ENCODE peak calls at places on chromosome 16, in six cellular contexts. X is H1, Z is thoracic aorta, B is gastrocnemius medialis, G is PC-3, I is heart right ventricle. P is an unnamed sample.

GRCh38 chr16:53078247-53078646 is 23.5 kb downstream of the CHD9 start:
- DNase-seq in B (no peak), X (no peak), G (no peak), I (no peak), Z (no peak), P (no peak)

GRCh38 chr16:12900599-12901203 is 697 bp upstream of the SHISA9 start:
- DNase-seq in X (no peak), B (no peak), I (no peak), Z (no peak), G (no peak), P (no peak)

GRCh38 chr16:8943001-8943763 is 20.5 kb downstream of the USP7 start:
- DNase-seq in Z (no peak), I (no peak), G (no peak), B (no peak), X (no peak), P (no peak)

GRCh38 chr16:4486126-4486893 is 10.1 kb downstream of the HMOX2 start:
- DNase-seq in G (no peak), X (no peak), B (peak), Z (no peak), I (peak), P (no peak)

GRCh38 chr16:1333149-1333812 is at the start of gene BAIAP3:
- DNase-seq in G (peak), I (no peak), X (no peak), Z (no peak), B (no peak), P (no peak)

GRCh38 chr16:4675864-4676786 is 17.2 kb upstream of the NUDT16L1 start:
- DNase-seq in I (no peak), G (no peak), X (no peak), Z (no peak), B (no peak), P (no peak)

GRCh38 chr16:72501739-72502653 is 330.0 kb upstream of the PMFBP1 start:
- DNase-seq in I (peak), X (no peak), G (peak), Z (peak), B (no peak), P (no peak)

GRCh38 chr16:4531816-4532215 is 6.8 kb downstream of the CDIP1 start:
- DNase-seq in Z (no peak), G (no peak), X (no peak), B (no peak), I (no peak), P (no peak)

GRCh38 chr16:69118994-69119393 is 13.4 kb downstream of the CHTF8 start:
- DNase-seq in Z (no peak), X (no peak), I (no peak), G (no peak), B (no peak), P (no peak)

GRCh38 chr16:77273-77806 is 685 bp upstream of the MPG start:
- DNase-seq in X (no peak), Z (no peak), B (no peak), I (peak), G (peak), P (no peak)

GRCh38 chr16:638836-639235 is 2.7 kb upstream of the METTL26 start:
- DNase-seq in Z (no peak), G (no peak), I (no peak), X (no peak), B (no peak), P (no peak)

GRCh38 chr16:30061195-30061554 is 4.4 kb upstream of the ALDOA start:
- DNase-seq in I (no peak), Z (no peak), G (no peak), X (no peak), B (no peak), P (no peak)

GRCh38 chr16:593807-594206 is 3.9 kb downstream of the RAB40C start:
- DNase-seq in B (no peak), X (no peak), I (no peak), Z (no peak), G (no peak), P (no peak)

GRCh38 chr16:53619247-53619646 is 84.4 kb downstream of the RPGRIP1L start:
- DNase-seq in B (no peak), I (no peak), X (no peak), Z (no peak), G (no peak), P (no peak)

GRCh38 chr16:24993722-24994686 is 21.2 kb downstream of the ARHGAP17 start:
- DNase-seq in B (no peak), Z (no peak), G (peak), X (no peak), I (no peak), P (no peak)

GRCh38 chr16:79402920-79403319 is 197.6 kb downstream of the MAF start:
- DNase-seq in Z (no peak), X (no peak), B (no peak), G (no peak), I (no peak), P (no peak)

GRCh38 chr16:648071-648785 is 937 bp upstream of the WDR90 start:
- DNase-seq in I (no peak), B (no peak), G (no peak), X (no peak), Z (no peak), P (no peak)

GRCh38 chr16:85046957-85047866 is 19.6 kb downstream of the KIAA0513 start:
- DNase-seq in I (no peak), B (no peak), G (no peak), Z (no peak), X (no peak), P (no peak)

GRCh38 chr16:31427441-31428276 is 501 bp downstream of the COX6A2 start:
- DNase-seq in B (peak), G (no peak), I (peak), Z (no peak), X (no peak), P (no peak)

GRCh38 chr16:35691057-35691456 is 2231.6 kb downstream of the TP53TG3F start:
- DNase-seq in G (no peak), B (no peak), I (no peak), X (no peak), Z (no peak), P (peak)

GRCh38 chr16:85376292-85377095 is 236.6 kb upstream of the GSE1 start:
- DNase-seq in B (peak), Z (peak), I (peak), G (no peak), X (no peak), P (peak)

GRCh38 chr16:48978501-48978900 is 303.1 kb downstream of the CBLN1 start:
- DNase-seq in B (no peak), Z (no peak), I (no peak), G (no peak), X (no peak), P (no peak)

GRCh38 chr16:47366228-47366627 is 94.6 kb downstream of the ITFG1 start:
- DNase-seq in X (no peak), I (no peak), B (no peak), Z (no peak), G (no peak), P (no peak)

GRCh38 chr16:57999366-57999970 is 1.0 kb downstream of the ZNF319 start:
- DNase-seq in I (no peak), Z (no peak), G (no peak), X (no peak), B (no peak), P (peak)

GRCh38 chr16:66701061-66701460 is 4.5 kb upstream of the CMTM4 start:
- DNase-seq in X (no peak), Z (no peak), B (no peak), I (no peak), G (no peak), P (no peak)

GRCh38 chr16:66706506-66706880 is 9.9 kb upstream of the CMTM4 start:
- DNase-seq in X (no peak), B (no peak), Z (no peak), I (no peak), G (no peak), P (peak)

GRCh38 chr16:66701516-66701915 is 5.0 kb upstream of the CMTM4 start:
- DNase-seq in Z (no peak), X (no peak), B (no peak), I (no peak), G (no peak), P (no peak)

GRCh38 chr16:66705790-66706505 is 9.4 kb upstream of the CMTM4 start:
- DNase-seq in Z (peak), B (no peak), I (peak), G (no peak), X (no peak), P (no peak)

GRCh38 chr16:66703359-66704215 is 7.0 kb upstream of the CMTM4 start:
- DNase-seq in G (no peak), X (no peak), B (no peak), Z (no peak), I (no peak), P (peak)
- H3K27ac ChIP-seq in G (no peak), X (no peak), B (no peak), Z (peak), I (peak), P (no peak)

GRCh38 chr16:75559564-75560372 is 3.7 kb upstream of the TMEM231 start:
- DNase-seq in B (no peak), X (no peak), I (peak), G (no peak), Z (no peak), P (no peak)
- H3K27ac ChIP-seq in B (no peak), X (no peak), I (no peak), G (no peak), Z (no peak), P (no peak)

GRCh38 chr16:77946834-77947233 is 75.5 kb upstream of the CLEC3A start:
- DNase-seq in Z (no peak), I (no peak), X (no peak), B (no peak), G (no peak), P (no peak)
- H3K27ac ChIP-seq in Z (no peak), I (no peak), X (no peak), B (no peak), G (no peak), P (no peak)

DNA sequence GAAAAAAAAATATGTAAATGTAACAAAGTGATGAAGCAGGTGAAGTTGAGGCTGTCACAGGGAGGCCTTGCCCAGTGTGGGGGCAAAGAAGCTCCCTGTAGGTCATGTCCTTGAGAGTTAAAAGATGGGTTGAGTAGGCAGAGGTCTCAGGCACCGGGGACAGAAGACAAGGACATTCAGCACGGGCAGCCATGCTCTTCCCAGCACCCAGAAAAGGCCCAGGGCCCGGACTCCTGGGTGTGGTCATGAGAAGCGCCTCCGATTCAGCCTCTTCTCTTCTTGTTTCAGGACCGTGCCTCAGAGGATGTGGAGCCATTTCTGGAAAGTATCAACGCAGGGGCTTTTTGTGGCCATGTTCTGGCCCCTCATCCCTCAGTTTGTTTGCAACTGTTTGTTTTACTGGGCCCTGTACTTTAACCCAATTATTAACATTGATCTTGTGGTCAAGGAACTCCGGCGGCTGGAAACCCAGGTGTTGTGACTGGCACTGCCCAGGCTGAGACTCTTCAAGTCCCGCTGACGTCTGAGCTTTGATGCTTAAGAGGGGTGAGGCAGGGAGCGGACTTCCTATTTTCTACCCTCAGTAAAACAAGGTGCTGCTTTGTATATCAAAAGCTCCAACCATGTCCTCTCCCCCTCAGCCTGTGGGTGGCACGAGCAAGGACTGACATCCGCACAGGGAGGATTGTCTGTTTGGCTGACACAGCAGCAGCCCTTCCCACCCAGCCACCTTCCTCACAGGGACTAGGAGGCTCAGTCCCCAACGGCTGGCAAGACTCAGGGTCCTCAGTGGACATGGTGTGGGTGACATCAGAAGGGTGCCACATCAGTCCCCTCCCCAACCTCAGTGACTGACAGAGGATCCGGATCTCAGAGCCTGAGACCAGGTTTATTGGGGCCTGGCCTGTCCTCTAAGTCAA is 26.5 kb downstream of the PLA2G10 start:
- DNase-seq in X (no peak), G (no peak), I (no peak), Z (no peak), B (no peak), P (no peak)
- H3K27ac ChIP-seq in X (no peak), G (no peak), I (no peak), Z (no peak), B (no peak), P (no peak)

GRCh38 chr16:87794485-87795078 is 28.8 kb upstream of the KLHDC4 start:
- DNase-seq in B (no peak), G (no peak), Z (no peak), I (no peak), X (no peak), P (no peak)
- H3K27ac ChIP-seq in B (no peak), G (no peak), Z (no peak), I (no peak), X (no peak), P (no peak)